ENCODE peak calls at places on chromosomes 3 and 15, in nine cellular contexts. One of them, this sample, is unnamed.
A peak's percentile ranks its signal among the peaks of the same experiment; 100 is the strongest.

GRCh38 chr3:169604568-169604967 is 58.9 kb downstream of the MECOM start:
- DNase-seq in B cell: no peak
- DNase-seq in progenitor cell of endocrine pancreas: no peak
- DNase-seq in neural crest cell: no peak
- DNase-seq in osteocyte: no peak
- DNase-seq in HFF-Myc: no peak
- DNase-seq in esophagus squamous epithelium: no peak
- DNase-seq in GM10248: no peak
- DNase-seq in psoas muscle: no peak
- DNase-seq in this sample: no peak

GRCh38 chr3:170330366-170330765 is 27.1 kb upstream of the SKIL start:
- DNase-seq in progenitor cell of endocrine pancreas: no peak
- DNase-seq in osteocyte: peak; percentile 53
- DNase-seq in neural crest cell: no peak
- DNase-seq in psoas muscle: no peak
- DNase-seq in GM10248: no peak
- DNase-seq in esophagus squamous epithelium: no peak
- DNase-seq in B cell: no peak
- DNase-seq in HFF-Myc: peak; percentile 10
- DNase-seq in this sample: no peak

GRCh38 chr3:172313671-172314070 is 134.6 kb downstream of the GHSR start:
- DNase-seq in B cell: no peak
- DNase-seq in HFF-Myc: no peak
- DNase-seq in psoas muscle: no peak
- DNase-seq in progenitor cell of endocrine pancreas: no peak
- DNase-seq in neural crest cell: no peak
- DNase-seq in esophagus squamous epithelium: no peak
- DNase-seq in GM10248: no peak
- DNase-seq in osteocyte: no peak
- DNase-seq in this sample: no peak

GRCh38 chr15:35129361-35129760 is 44.3 kb upstream of the NANOGP8 start:
- DNase-seq in B cell: no peak
- DNase-seq in esophagus squamous epithelium: no peak
- DNase-seq in progenitor cell of endocrine pancreas: no peak
- DNase-seq in osteocyte: no peak
- DNase-seq in HFF-Myc: no peak
- DNase-seq in neural crest cell: no peak
- DNase-seq in psoas muscle: no peak
- DNase-seq in GM10248: no peak
- DNase-seq in this sample: no peak

GRCh38 chr3:72177075-72178050 is 392.4 kb upstream of the PROK2 start:
- DNase-seq in psoas muscle: peak; percentile 61
- DNase-seq in esophagus squamous epithelium: no peak
- DNase-seq in progenitor cell of endocrine pancreas: no peak
- DNase-seq in GM10248: peak; percentile 69
- DNase-seq in B cell: no peak
- DNase-seq in osteocyte: no peak
- DNase-seq in neural crest cell: no peak
- DNase-seq in HFF-Myc: no peak
- DNase-seq in this sample: no peak

GRCh38 chr15:65087873-65088642 is 11.5 kb downstream of the KBTBD13 start:
- DNase-seq in osteocyte: no peak
- DNase-seq in HFF-Myc: no peak
- DNase-seq in neural crest cell: no peak
- DNase-seq in progenitor cell of endocrine pancreas: no peak
- DNase-seq in B cell: no peak
- DNase-seq in esophagus squamous epithelium: no peak
- DNase-seq in GM10248: no peak
- DNase-seq in psoas muscle: peak; percentile 72
- DNase-seq in this sample: no peak

GRCh38 chr3:55823001-55823400 is 335.9 kb upstream of the WNT5A start:
- DNase-seq in progenitor cell of endocrine pancreas: no peak
- DNase-seq in psoas muscle: no peak
- DNase-seq in HFF-Myc: no peak
- DNase-seq in esophagus squamous epithelium: no peak
- DNase-seq in GM10248: no peak
- DNase-seq in B cell: no peak
- DNase-seq in osteocyte: no peak
- DNase-seq in neural crest cell: no peak
- DNase-seq in this sample: no peak

GRCh38 chr15:70538278-70538677 is 225.1 kb downstream of the UACA start:
- DNase-seq in B cell: no peak
- DNase-seq in psoas muscle: no peak
- DNase-seq in progenitor cell of endocrine pancreas: no peak
- DNase-seq in osteocyte: no peak
- DNase-seq in HFF-Myc: no peak
- DNase-seq in esophagus squamous epithelium: no peak
- DNase-seq in GM10248: no peak
- DNase-seq in neural crest cell: no peak
- DNase-seq in this sample: no peak

GRCh38 chr3:187150186-187150585 is 10.9 kb upstream of the RPL39L start:
- DNase-seq in B cell: no peak
- DNase-seq in esophagus squamous epithelium: no peak
- DNase-seq in psoas muscle: no peak
- DNase-seq in progenitor cell of endocrine pancreas: no peak
- DNase-seq in HFF-Myc: no peak
- DNase-seq in neural crest cell: no peak
- DNase-seq in osteocyte: no peak
- DNase-seq in GM10248: no peak
- DNase-seq in this sample: no peak

GRCh38 chr3:157793745-157794144 is 290.5 kb upstream of the VEPH1 start:
- DNase-seq in HFF-Myc: no peak
- DNase-seq in progenitor cell of endocrine pancreas: no peak
- DNase-seq in esophagus squamous epithelium: no peak
- DNase-seq in neural crest cell: no peak
- DNase-seq in B cell: no peak
- DNase-seq in psoas muscle: no peak
- DNase-seq in GM10248: no peak
- DNase-seq in osteocyte: no peak
- DNase-seq in this sample: no peak

GRCh38 chr15:51314391-51315337 is 23.7 kb downstream of the CYP19A1 start:
- DNase-seq in HFF-Myc: no peak
- DNase-seq in B cell: no peak
- DNase-seq in psoas muscle: no peak
- DNase-seq in esophagus squamous epithelium: no peak
- DNase-seq in progenitor cell of endocrine pancreas: no peak
- DNase-seq in GM10248: no peak
- DNase-seq in neural crest cell: no peak
- DNase-seq in osteocyte: no peak
- DNase-seq in this sample: no peak

GRCh38 chr3:194687638-194688206 is 2.0 kb downstream of the FAM43A start:
- DNase-seq in progenitor cell of endocrine pancreas: peak; percentile 61
- DNase-seq in HFF-Myc: no peak
- DNase-seq in osteocyte: peak; percentile 87
- DNase-seq in psoas muscle: peak; percentile 83
- DNase-seq in B cell: peak; percentile 85
- DNase-seq in neural crest cell: peak; percentile 75
- DNase-seq in esophagus squamous epithelium: no peak
- DNase-seq in GM10248: peak; percentile 75
- DNase-seq in this sample: peak; percentile 75

GRCh38 chr3:112467584-112467983 is 31.7 kb downstream of the BTLA start:
- DNase-seq in GM10248: no peak
- DNase-seq in psoas muscle: no peak
- DNase-seq in progenitor cell of endocrine pancreas: no peak
- DNase-seq in HFF-Myc: no peak
- DNase-seq in neural crest cell: no peak
- DNase-seq in esophagus squamous epithelium: no peak
- DNase-seq in B cell: no peak
- DNase-seq in osteocyte: no peak
- DNase-seq in this sample: no peak

GRCh38 chr15:54810031-54810430 is 386.7 kb downstream of the RSL24D1 start:
- DNase-seq in osteocyte: no peak
- DNase-seq in B cell: no peak
- DNase-seq in neural crest cell: no peak
- DNase-seq in GM10248: no peak
- DNase-seq in esophagus squamous epithelium: no peak
- DNase-seq in psoas muscle: no peak
- DNase-seq in HFF-Myc: no peak
- DNase-seq in progenitor cell of endocrine pancreas: no peak
- DNase-seq in this sample: no peak

GRCh38 chr15:27990411-27991338 is 108.4 kb downstream of the OCA2 start:
- DNase-seq in HFF-Myc: no peak
- DNase-seq in GM10248: no peak
- DNase-seq in esophagus squamous epithelium: no peak
- DNase-seq in B cell: no peak
- DNase-seq in progenitor cell of endocrine pancreas: no peak
- DNase-seq in osteocyte: no peak
- DNase-seq in neural crest cell: no peak
- DNase-seq in psoas muscle: no peak
- DNase-seq in this sample: no peak

GRCh38 chr3:172749201-172749965 is 1.1 kb upstream of the ECT2 start:
- DNase-seq in B cell: no peak
- DNase-seq in HFF-Myc: peak; percentile 90
- DNase-seq in esophagus squamous epithelium: no peak
- DNase-seq in progenitor cell of endocrine pancreas: no peak
- DNase-seq in psoas muscle: no peak
- DNase-seq in GM10248: no peak
- DNase-seq in neural crest cell: no peak
- DNase-seq in osteocyte: no peak
- DNase-seq in this sample: no peak

GRCh38 chr3:149577801-149578200 is 80.0 kb downstream of the WWTR1 start:
- DNase-seq in B cell: no peak
- DNase-seq in esophagus squamous epithelium: no peak
- DNase-seq in GM10248: no peak
- DNase-seq in neural crest cell: no peak
- DNase-seq in progenitor cell of endocrine pancreas: no peak
- DNase-seq in psoas muscle: no peak
- DNase-seq in osteocyte: no peak
- DNase-seq in HFF-Myc: no peak
- DNase-seq in this sample: no peak

GRCh38 chr15:89299896-89300295 is 34.7 kb downstream of the POLG start:
- DNase-seq in esophagus squamous epithelium: no peak
- DNase-seq in neural crest cell: no peak
- DNase-seq in B cell: no peak
- DNase-seq in progenitor cell of endocrine pancreas: no peak
- DNase-seq in psoas muscle: no peak
- DNase-seq in HFF-Myc: peak; percentile 7
- DNase-seq in GM10248: no peak
- DNase-seq in osteocyte: no peak
- DNase-seq in this sample: no peak
- TF ChIP-seq CTCF in esophagus squamous epithelium: no peak
- TF ChIP-seq CTCF in neural crest cell: peak; percentile 47
- TF ChIP-seq CTCF in B cell: no peak
- TF ChIP-seq CTCF in progenitor cell of endocrine pancreas: no peak
- TF ChIP-seq CTCF in psoas muscle: peak; percentile 39
- TF ChIP-seq CTCF in HFF-Myc: peak; percentile 3
- TF ChIP-seq CTCF in GM10248: peak; percentile 13
- TF ChIP-seq CTCF in osteocyte: peak; percentile 61
- TF ChIP-seq CTCF in this sample: no peak

DNA sequence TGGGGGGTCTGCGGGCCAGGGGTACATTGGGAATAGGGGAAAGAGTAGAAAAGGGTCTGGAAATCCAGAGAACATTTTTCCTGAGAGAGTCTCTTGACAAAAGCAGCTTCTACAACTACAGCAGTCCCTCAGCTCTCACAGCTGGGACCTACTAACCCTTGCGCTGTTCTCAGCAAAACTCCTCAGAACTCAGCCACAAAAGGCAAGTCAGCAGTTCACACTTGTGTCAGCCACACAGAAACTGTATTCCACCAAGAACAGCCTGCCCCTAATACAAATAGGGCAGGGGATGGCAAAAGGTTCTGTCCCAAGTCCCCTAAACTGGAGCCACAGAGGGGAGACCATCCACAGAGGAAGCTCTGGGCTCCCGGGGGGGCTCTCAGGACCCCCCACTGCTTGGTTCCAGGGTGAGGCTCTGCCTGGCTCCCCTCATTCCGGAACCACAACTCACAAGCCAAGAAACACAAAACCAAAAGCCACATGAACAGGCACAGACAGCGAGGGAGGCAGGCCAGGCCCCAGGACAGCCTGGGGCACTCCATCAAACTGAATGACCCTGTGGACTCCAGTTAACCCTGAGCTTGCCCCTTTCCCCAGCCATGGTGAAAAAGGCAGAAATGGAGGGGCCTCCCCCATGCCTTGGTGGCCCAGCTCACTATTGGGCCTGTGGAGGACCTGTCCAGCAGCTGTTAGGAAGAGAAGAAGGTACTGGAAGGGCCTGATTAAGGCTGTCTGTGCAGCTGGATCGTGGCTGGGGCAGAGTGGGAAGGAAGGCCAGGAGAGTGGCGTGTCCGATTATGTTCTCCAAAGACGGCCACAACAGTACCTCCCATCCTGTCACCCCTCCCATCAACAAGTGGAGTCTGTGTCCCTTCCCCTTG is 162.0 kb downstream of the CHSY1 start:
- DNase-seq in neural crest cell: no peak
- DNase-seq in osteocyte: no peak
- DNase-seq in progenitor cell of endocrine pancreas: no peak
- DNase-seq in psoas muscle: no peak
- DNase-seq in GM10248: no peak
- DNase-seq in HFF-Myc: no peak
- DNase-seq in B cell: no peak
- DNase-seq in esophagus squamous epithelium: no peak
- DNase-seq in this sample: no peak
- TF ChIP-seq CTCF in neural crest cell: no peak
- TF ChIP-seq CTCF in osteocyte: no peak
- TF ChIP-seq CTCF in progenitor cell of endocrine pancreas: no peak
- TF ChIP-seq CTCF in psoas muscle: no peak
- TF ChIP-seq CTCF in GM10248: no peak
- TF ChIP-seq CTCF in HFF-Myc: no peak
- TF ChIP-seq CTCF in B cell: no peak
- TF ChIP-seq CTCF in esophagus squamous epithelium: no peak
- TF ChIP-seq CTCF in this sample: no peak

GRCh38 chr15:89332446-89332845 is 2.2 kb downstream of the POLG start:
- DNase-seq in GM10248: no peak
- DNase-seq in HFF-Myc: no peak
- DNase-seq in psoas muscle: no peak
- DNase-seq in osteocyte: no peak
- DNase-seq in neural crest cell: no peak
- DNase-seq in progenitor cell of endocrine pancreas: no peak
- DNase-seq in B cell: no peak
- DNase-seq in esophagus squamous epithelium: no peak
- DNase-seq in this sample: no peak
- TF ChIP-seq CTCF in GM10248: no peak
- TF ChIP-seq CTCF in HFF-Myc: peak; percentile 47
- TF ChIP-seq CTCF in psoas muscle: no peak
- TF ChIP-seq CTCF in osteocyte: peak; percentile 60
- TF ChIP-seq CTCF in neural crest cell: peak; percentile 61
- TF ChIP-seq CTCF in progenitor cell of endocrine pancreas: peak; percentile 52
- TF ChIP-seq CTCF in B cell: peak; percentile 60
- TF ChIP-seq CTCF in esophagus squamous epithelium: no peak
- TF ChIP-seq CTCF in this sample: peak; percentile 15

DNA sequence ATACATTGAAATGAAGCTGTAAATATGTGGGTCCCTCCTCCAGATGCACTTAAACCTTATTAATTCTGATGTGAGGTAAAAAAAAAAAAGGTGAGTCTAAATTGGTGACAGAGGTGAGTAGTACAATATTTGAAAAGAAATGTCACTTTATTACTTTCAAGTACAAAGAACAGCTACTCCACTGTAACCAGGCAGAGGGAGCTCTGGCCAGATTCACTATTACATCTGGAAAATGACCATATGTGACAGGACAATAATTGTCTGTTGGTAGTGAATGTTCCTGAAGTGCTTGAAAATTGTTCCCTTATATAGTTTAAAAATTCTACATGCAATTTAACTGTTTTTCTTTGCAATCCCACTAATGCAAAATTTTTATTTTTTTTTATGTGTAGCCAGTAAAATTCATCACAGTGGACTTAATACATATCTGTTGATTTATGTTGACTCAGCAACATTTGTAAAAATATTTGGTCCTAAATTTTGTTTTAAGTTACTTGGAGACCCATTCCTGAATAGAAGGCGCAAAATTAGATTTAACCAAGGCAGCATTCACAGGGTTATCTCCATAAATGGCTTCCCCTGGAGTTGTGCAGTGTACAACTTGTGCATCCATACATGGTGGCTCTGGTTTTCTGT is 231.9 kb upstream of the TBC1D5 start:
- DNase-seq in HFF-Myc: no peak
- DNase-seq in osteocyte: no peak
- DNase-seq in progenitor cell of endocrine pancreas: no peak
- DNase-seq in neural crest cell: no peak
- DNase-seq in psoas muscle: no peak
- DNase-seq in B cell: no peak
- DNase-seq in GM10248: no peak
- DNase-seq in esophagus squamous epithelium: no peak
- DNase-seq in this sample: no peak
- TF ChIP-seq CTCF in HFF-Myc: no peak
- TF ChIP-seq CTCF in osteocyte: peak; percentile 42
- TF ChIP-seq CTCF in progenitor cell of endocrine pancreas: peak; percentile 22
- TF ChIP-seq CTCF in neural crest cell: peak; percentile 43
- TF ChIP-seq CTCF in psoas muscle: no peak
- TF ChIP-seq CTCF in B cell: no peak
- TF ChIP-seq CTCF in GM10248: no peak
- TF ChIP-seq CTCF in esophagus squamous epithelium: no peak
- TF ChIP-seq CTCF in this sample: no peak

This sample was measured in natural killer cell.